ENCODE peak calls at places on chromosomes 1 and 21, in six cellular contexts. One of them, this sample, is unnamed.

GRCh38 chr1:231628207-231628876 is 1.8 kb downstream of the DISC1 start:
- DNase-seq in tibial artery: no peak
- DNase-seq in lower lobe of right lung: no peak
- DNase-seq in heart left ventricle: no peak
- DNase-seq in GM23338: no peak
- DNase-seq in aorta: no peak
- DNase-seq in this sample: no peak

GRCh38 chr1:8423134-8423701 is 105.3 kb downstream of the SLC45A1 start:
- DNase-seq in tibial artery: no peak
- DNase-seq in lower lobe of right lung: peak; percentile 58
- DNase-seq in heart left ventricle: peak; percentile 58
- DNase-seq in GM23338: peak; percentile 30
- DNase-seq in aorta: peak; percentile 63
- DNase-seq in this sample: no peak

GRCh38 chr1:55214903-55215193 is 316 bp downstream of the USP24 start:
- DNase-seq in tibial artery: peak; percentile 24
- DNase-seq in lower lobe of right lung: peak; percentile 58
- DNase-seq in heart left ventricle: peak; percentile 62
- DNase-seq in GM23338: peak; percentile 62
- DNase-seq in aorta: peak; percentile 48
- DNase-seq in this sample: peak; percentile 42

GRCh38 chr1:109499661-109500536 is 6.0 kb downstream of the CYB561D1 start:
- DNase-seq in tibial artery: no peak
- DNase-seq in lower lobe of right lung: peak; percentile 68
- DNase-seq in heart left ventricle: no peak
- DNase-seq in GM23338: peak; percentile 90
- DNase-seq in aorta: no peak
- DNase-seq in this sample: no peak

GRCh38 chr1:2382621-2383361 is 8.6 kb downstream of the MORN1 start:
- DNase-seq in tibial artery: no peak
- DNase-seq in lower lobe of right lung: peak; percentile 56
- DNase-seq in heart left ventricle: peak; percentile 43
- DNase-seq in GM23338: peak; percentile 83
- DNase-seq in aorta: peak; percentile 47
- DNase-seq in this sample: peak; percentile 17

GRCh38 chr1:26597629-26598039 is 68.1 kb downstream of the RPS6KA1 start:
- DNase-seq in tibial artery: no peak
- DNase-seq in lower lobe of right lung: no peak
- DNase-seq in heart left ventricle: no peak
- DNase-seq in GM23338: peak; percentile 79
- DNase-seq in aorta: no peak
- DNase-seq in this sample: no peak

GRCh38 chr21:31559368-31560119 is 99.9 kb upstream of the SOD1 start:
- DNase-seq in tibial artery: peak; percentile 64
- DNase-seq in lower lobe of right lung: peak; percentile 80
- DNase-seq in heart left ventricle: peak; percentile 93
- DNase-seq in GM23338: peak; percentile 99
- DNase-seq in aorta: peak; percentile 87
- DNase-seq in this sample: peak; percentile 92

GRCh38 chr1:68107771-68108170 is 57.3 kb upstream of the DIRAS3 start:
- DNase-seq in tibial artery: no peak
- DNase-seq in lower lobe of right lung: no peak
- DNase-seq in heart left ventricle: no peak
- DNase-seq in GM23338: no peak
- DNase-seq in aorta: no peak
- DNase-seq in this sample: no peak

GRCh38 chr1:61426254-61426653 is 298.7 kb downstream of the TM2D1 start:
- DNase-seq in tibial artery: no peak
- DNase-seq in lower lobe of right lung: no peak
- DNase-seq in heart left ventricle: peak; percentile 47
- DNase-seq in GM23338: no peak
- DNase-seq in aorta: no peak
- DNase-seq in this sample: peak; percentile 75

GRCh38 chr1:94026869-94027388 is 94.0 kb downstream of the ABCA4 start:
- DNase-seq in tibial artery: no peak
- DNase-seq in lower lobe of right lung: no peak
- DNase-seq in heart left ventricle: no peak
- DNase-seq in GM23338: no peak
- DNase-seq in aorta: no peak
- DNase-seq in this sample: no peak

GRCh38 chr1:67713071-67713806 is 28.2 kb downstream of the GADD45A start:
- DNase-seq in tibial artery: no peak
- DNase-seq in lower lobe of right lung: no peak
- DNase-seq in heart left ventricle: no peak
- DNase-seq in GM23338: no peak
- DNase-seq in aorta: no peak
- DNase-seq in this sample: peak; percentile 35

GRCh38 chr1:119549719-119550141 is 42.7 kb downstream of the HSD3B1 start:
- DNase-seq in tibial artery: peak; percentile 38
- DNase-seq in lower lobe of right lung: peak; percentile 51
- DNase-seq in heart left ventricle: no peak
- DNase-seq in GM23338: peak; percentile 95
- DNase-seq in aorta: peak; percentile 49
- DNase-seq in this sample: no peak

GRCh38 chr1:219147571-219148019 is 26.1 kb upstream of the LYPLAL1 start:
- DNase-seq in tibial artery: no peak
- DNase-seq in lower lobe of right lung: no peak
- DNase-seq in heart left ventricle: no peak
- DNase-seq in GM23338: no peak
- DNase-seq in aorta: no peak
- DNase-seq in this sample: no peak

GRCh38 chr1:37658486-37658885 is 23.8 kb upstream of the RSPO1 start:
- DNase-seq in tibial artery: no peak
- DNase-seq in lower lobe of right lung: no peak
- DNase-seq in heart left ventricle: no peak
- DNase-seq in GM23338: no peak
- DNase-seq in aorta: no peak
- DNase-seq in this sample: no peak

GRCh38 chr1:17540255-17541001 is 930 bp downstream of the ARHGEF10L start:
- DNase-seq in tibial artery: peak; percentile 72
- DNase-seq in lower lobe of right lung: no peak
- DNase-seq in heart left ventricle: peak; percentile 68
- DNase-seq in GM23338: peak; percentile 97
- DNase-seq in aorta: peak; percentile 88
- DNase-seq in this sample: peak; percentile 46

GRCh38 chr1:83113686-83114085 is 885.2 kb downstream of the TTLL7 start:
- DNase-seq in tibial artery: no peak
- DNase-seq in lower lobe of right lung: no peak
- DNase-seq in heart left ventricle: no peak
- DNase-seq in GM23338: no peak
- DNase-seq in aorta: no peak
- DNase-seq in this sample: no peak

GRCh38 chr1:241156231-241156965 is 200.6 kb downstream of the RGS7 start:
- DNase-seq in tibial artery: no peak
- DNase-seq in lower lobe of right lung: no peak
- DNase-seq in heart left ventricle: no peak
- DNase-seq in GM23338: no peak
- DNase-seq in aorta: no peak
- DNase-seq in this sample: no peak

GRCh38 chr1:50155564-50155963 is 46.8 kb downstream of the ELAVL4 start:
- DNase-seq in tibial artery: no peak
- DNase-seq in lower lobe of right lung: no peak
- DNase-seq in heart left ventricle: no peak
- DNase-seq in GM23338: no peak
- DNase-seq in aorta: no peak
- DNase-seq in this sample: no peak

GRCh38 chr1:82646336-82646735 is 845.6 kb downstream of the ADGRL2 start:
- DNase-seq in tibial artery: no peak
- DNase-seq in lower lobe of right lung: no peak
- DNase-seq in heart left ventricle: no peak
- DNase-seq in GM23338: peak; percentile 11
- DNase-seq in aorta: no peak
- DNase-seq in this sample: no peak

GRCh38 chr1:37475380-37476086 is 1.2 kb downstream of the ZC3H12A start:
- DNase-seq in tibial artery: no peak
- DNase-seq in lower lobe of right lung: no peak
- DNase-seq in heart left ventricle: no peak
- DNase-seq in GM23338: no peak
- DNase-seq in aorta: no peak
- DNase-seq in this sample: peak; percentile 12

GRCh38 chr1:215397106-215397505 is 170.0 kb upstream of the KCTD3 start:
- DNase-seq in tibial artery: no peak
- DNase-seq in lower lobe of right lung: no peak
- DNase-seq in heart left ventricle: no peak
- DNase-seq in GM23338: no peak
- DNase-seq in aorta: no peak
- DNase-seq in this sample: no peak
- H3K4me3 ChIP-seq in tibial artery: no peak overlapping the region
- H3K4me3 ChIP-seq in lower lobe of right lung: no peak overlapping the region
- H3K4me3 ChIP-seq in heart left ventricle: no peak overlapping the region
- H3K4me3 ChIP-seq in GM23338: no peak overlapping the region
- H3K4me3 ChIP-seq in aorta: no peak overlapping the region
- H3K4me3 ChIP-seq in this sample: no peak overlapping the region

DNA sequence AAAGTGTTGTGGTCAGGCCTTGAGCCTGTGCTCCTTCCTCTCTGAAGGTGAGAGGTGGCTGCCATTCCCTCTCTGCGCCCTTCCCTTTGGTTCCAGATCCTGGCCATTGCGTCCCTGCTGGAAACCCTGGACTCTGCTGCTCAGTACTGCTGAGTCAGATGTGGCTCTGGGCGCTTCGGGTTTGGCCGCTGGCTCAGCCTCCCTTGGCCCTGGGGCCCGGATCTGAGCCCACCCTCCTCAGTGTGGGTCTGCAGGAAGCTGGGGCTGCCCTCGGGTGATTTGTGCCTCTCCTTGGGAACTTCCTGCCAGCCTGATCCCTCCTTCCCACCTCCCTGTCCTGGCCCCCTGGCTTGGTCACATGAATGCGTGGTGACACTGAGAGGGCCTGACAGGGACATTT is 32.2 kb downstream of the QSOX1 start:
- DNase-seq in tibial artery: no peak
- DNase-seq in lower lobe of right lung: no peak
- DNase-seq in heart left ventricle: no peak
- DNase-seq in GM23338: no peak
- DNase-seq in aorta: no peak
- DNase-seq in this sample: no peak
- H3K36me3 ChIP-seq in tibial artery: peaks cover 33% of the 10 kb centered on the region
- H3K36me3 ChIP-seq in lower lobe of right lung: peaks cover 100% of the 10 kb centered on the region
- H3K36me3 ChIP-seq in heart left ventricle: peaks cover 93% of the 10 kb centered on the region
- H3K36me3 ChIP-seq in GM23338: no peaks in the 10 kb centered on the region
- H3K36me3 ChIP-seq in aorta: peaks cover 9% of the 10 kb centered on the region
- H3K36me3 ChIP-seq in this sample: peaks cover 96% of the 10 kb centered on the region

DNA sequence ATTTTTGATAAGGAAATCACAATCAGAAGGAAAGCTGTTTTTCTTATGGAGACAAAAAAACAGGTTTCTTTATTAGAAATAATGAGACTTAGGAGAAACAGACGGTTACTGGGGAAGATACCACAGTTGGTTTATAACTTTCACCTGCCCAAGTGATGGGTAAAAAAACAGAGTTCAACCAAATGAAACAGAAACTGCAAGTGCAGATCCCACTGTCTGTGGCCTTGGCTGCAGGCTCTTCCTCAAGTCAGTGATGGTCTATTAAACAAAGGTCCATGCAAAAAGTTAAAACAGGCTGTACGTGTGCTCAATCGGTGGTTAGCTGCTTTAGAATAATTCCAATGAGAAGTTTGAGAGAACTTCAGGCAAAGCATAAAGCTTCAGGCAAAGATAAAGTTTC is 112.1 kb upstream of the NEGR1 start:
- DNase-seq in tibial artery: no peak
- DNase-seq in lower lobe of right lung: no peak
- DNase-seq in heart left ventricle: no peak
- DNase-seq in GM23338: no peak
- DNase-seq in aorta: no peak
- DNase-seq in this sample: no peak
- H3K27ac ChIP-seq in tibial artery: no peak overlapping the region
- H3K27ac ChIP-seq in lower lobe of right lung: no peak overlapping the region
- H3K27ac ChIP-seq in heart left ventricle: no peak overlapping the region
- H3K27ac ChIP-seq in GM23338: no peak overlapping the region
- H3K27ac ChIP-seq in aorta: no peak overlapping the region
- H3K27ac ChIP-seq in this sample: no peak overlapping the region

DNA sequence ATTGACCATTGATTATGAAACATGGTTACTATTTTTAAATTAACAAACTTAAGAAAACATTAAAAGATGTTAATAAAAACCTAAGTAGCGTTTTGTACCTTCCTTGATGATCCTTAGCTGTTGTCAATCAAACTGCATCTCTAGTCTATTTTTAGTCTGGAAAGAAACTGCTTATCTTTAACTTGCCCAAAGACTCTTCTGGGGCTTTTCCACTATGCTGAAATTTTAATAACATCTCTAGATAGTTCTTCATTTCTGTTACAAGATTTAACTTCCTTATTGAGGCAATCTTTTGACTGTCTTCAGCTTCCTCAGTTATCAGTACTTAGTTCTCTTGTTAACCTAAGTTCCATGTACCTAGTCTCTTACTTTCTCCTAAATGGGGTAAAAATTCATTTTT is 135.9 kb upstream of the HMCN1 start:
- DNase-seq in tibial artery: no peak
- DNase-seq in lower lobe of right lung: no peak
- DNase-seq in heart left ventricle: no peak
- DNase-seq in GM23338: no peak
- DNase-seq in aorta: no peak
- DNase-seq in this sample: no peak
- H3K4me3 ChIP-seq in tibial artery: no peak overlapping the region
- H3K4me3 ChIP-seq in lower lobe of right lung: no peak overlapping the region
- H3K4me3 ChIP-seq in heart left ventricle: no peak overlapping the region
- H3K4me3 ChIP-seq in GM23338: no peak overlapping the region
- H3K4me3 ChIP-seq in aorta: no peak overlapping the region
- H3K4me3 ChIP-seq in this sample: no peak overlapping the region

GRCh38 chr1:246961939-246962373 is 30.2 kb upstream of the AHCTF1 start:
- DNase-seq in tibial artery: peak; percentile 30
- DNase-seq in lower lobe of right lung: peak; percentile 76
- DNase-seq in heart left ventricle: peak; percentile 54
- DNase-seq in GM23338: no peak
- DNase-seq in aorta: peak; percentile 79
- DNase-seq in this sample: no peak
- H3K36me3 ChIP-seq in tibial artery: no peaks in the 10 kb centered on the region
- H3K36me3 ChIP-seq in lower lobe of right lung: no peaks in the 10 kb centered on the region
- H3K36me3 ChIP-seq in heart left ventricle: no peaks in the 10 kb centered on the region
- H3K36me3 ChIP-seq in GM23338: peaks cover 9% of the 10 kb centered on the region
- H3K36me3 ChIP-seq in aorta: no peaks in the 10 kb centered on the region
- H3K36me3 ChIP-seq in this sample: no peaks in the 10 kb centered on the region

DNA sequence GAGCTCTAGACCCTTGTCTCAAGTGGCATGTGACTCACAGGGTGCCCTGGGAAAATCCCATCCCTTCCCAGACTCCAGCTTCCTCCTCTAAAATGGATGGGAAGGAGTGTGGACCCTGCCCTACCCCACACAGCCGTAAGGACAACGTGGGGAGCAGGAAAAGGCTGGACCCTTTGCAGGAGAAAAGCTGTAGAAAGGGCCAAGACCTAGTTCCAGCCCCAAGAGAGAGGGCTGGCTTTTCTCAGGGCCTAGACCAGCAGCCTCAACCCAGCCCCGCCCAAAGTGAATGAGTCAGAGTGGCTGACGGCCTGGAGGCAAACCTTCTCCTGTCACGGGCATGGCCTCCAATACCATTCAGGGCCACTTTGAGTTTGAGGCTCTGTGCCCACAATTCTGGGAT is 1.1 kb downstream of the LAMB3 start:
- DNase-seq in tibial artery: peak; percentile 79
- DNase-seq in lower lobe of right lung: peak; percentile 84
- DNase-seq in heart left ventricle: peak; percentile 80
- DNase-seq in GM23338: no peak
- DNase-seq in aorta: peak; percentile 92
- DNase-seq in this sample: peak; percentile 58
- H3K27ac ChIP-seq in tibial artery: no peak overlapping the region
- H3K27ac ChIP-seq in lower lobe of right lung: peak overlapping the region; percentile 31
- H3K27ac ChIP-seq in heart left ventricle: no peak overlapping the region
- H3K27ac ChIP-seq in GM23338: no peak overlapping the region
- H3K27ac ChIP-seq in aorta: no peak overlapping the region
- H3K27ac ChIP-seq in this sample: no peak overlapping the region